ENCODE peak calls at places on chromosome 11, in five cellular contexts. G, T, R, F and J are unnamed samples.

GRCh38 chr11:10379871-10380568 is 75.0 kb upstream of the AMPD3 start:
- DNase-seq in G (no peak), T (no peak), R (peak; percentile 37), F (no peak), J (no peak)

GRCh38 chr11:20873054-20873453 is 203.7 kb downstream of the NELL1 start:
- DNase-seq in G (peak; percentile 41), T (peak; percentile 24), R (no peak), F (no peak), J (peak; percentile 65)

GRCh38 chr11:67357831-67358555 is 4.6 kb upstream of the POLD4 start:
- DNase-seq in G (no peak), T (no peak), R (peak; percentile 76), F (no peak), J (no peak)

GRCh38 chr11:33635161-33635560 is 65.5 kb downstream of the C11orf91 start:
- DNase-seq in G (no peak), T (no peak), R (peak; percentile 62), F (peak; percentile 26), J (no peak)

GRCh38 chr11:83724704-83725114 is 438.5 kb upstream of the CCDC90B start:
- DNase-seq in G (peak; percentile 15), T (peak; percentile 80), R (peak; percentile 88), F (peak; percentile 15), J (peak; percentile 12)

GRCh38 chr11:65776196-65776595 is 4.6 kb downstream of the AP5B1 start:
- DNase-seq in G (no peak), T (no peak), R (no peak), F (peak; percentile 56), J (peak; percentile 97)

GRCh38 chr11:103631841-103632240 is 404.6 kb upstream of the DDI1 start:
- DNase-seq in G (no peak), T (no peak), R (no peak), F (no peak), J (no peak)

GRCh38 chr11:111937461-111937769 is 272 bp downstream of the DIXDC1 start:
- DNase-seq in G (no peak), T (no peak), R (no peak), F (no peak), J (no peak)

GRCh38 chr11:94342250-94342649 is 37.9 kb downstream of the IZUMO1R start:
- DNase-seq in G (no peak), T (no peak), R (no peak), F (no peak), J (peak; percentile 17)

GRCh38 chr11:112364962-112365481 is 104.4 kb upstream of the PLET1 start:
- DNase-seq in G (no peak), T (peak; percentile 20), R (no peak), F (no peak), J (no peak)

GRCh38 chr11:63915961-63916836 is 765 bp downstream of the RCOR2 start:
- DNase-seq in G (no peak), T (no peak), R (peak; percentile 33), F (no peak), J (peak; percentile 79)

GRCh38 chr11:83938148-83938547 is 652.0 kb upstream of the CCDC90B start:
- DNase-seq in G (no peak), T (no peak), R (no peak), F (no peak), J (no peak)

GRCh38 chr11:45210846-45211245 is 64.4 kb downstream of the PRDM11 start:
- DNase-seq in G (no peak), T (no peak), R (peak; percentile 75), F (no peak), J (no peak)

GRCh38 chr11:8268530-8269461 is 5.1 kb upstream of the LMO1 start:
- DNase-seq in G (no peak), T (no peak), R (no peak), F (peak; percentile 12), J (no peak)

GRCh38 chr11:8267280-8267679 is 3.6 kb upstream of the LMO1 start:
- DNase-seq in G (no peak), T (no peak), R (no peak), F (no peak), J (no peak)

GRCh38 chr11:8266246-8267241 is 2.9 kb upstream of the LMO1 start:
- DNase-seq in G (no peak), T (no peak), R (no peak), F (peak; percentile 5), J (no peak)

GRCh38 chr11:8269636-8270035 is 6.0 kb upstream of the LMO1 start:
- DNase-seq in G (no peak), T (no peak), R (no peak), F (no peak), J (no peak)

DNA sequence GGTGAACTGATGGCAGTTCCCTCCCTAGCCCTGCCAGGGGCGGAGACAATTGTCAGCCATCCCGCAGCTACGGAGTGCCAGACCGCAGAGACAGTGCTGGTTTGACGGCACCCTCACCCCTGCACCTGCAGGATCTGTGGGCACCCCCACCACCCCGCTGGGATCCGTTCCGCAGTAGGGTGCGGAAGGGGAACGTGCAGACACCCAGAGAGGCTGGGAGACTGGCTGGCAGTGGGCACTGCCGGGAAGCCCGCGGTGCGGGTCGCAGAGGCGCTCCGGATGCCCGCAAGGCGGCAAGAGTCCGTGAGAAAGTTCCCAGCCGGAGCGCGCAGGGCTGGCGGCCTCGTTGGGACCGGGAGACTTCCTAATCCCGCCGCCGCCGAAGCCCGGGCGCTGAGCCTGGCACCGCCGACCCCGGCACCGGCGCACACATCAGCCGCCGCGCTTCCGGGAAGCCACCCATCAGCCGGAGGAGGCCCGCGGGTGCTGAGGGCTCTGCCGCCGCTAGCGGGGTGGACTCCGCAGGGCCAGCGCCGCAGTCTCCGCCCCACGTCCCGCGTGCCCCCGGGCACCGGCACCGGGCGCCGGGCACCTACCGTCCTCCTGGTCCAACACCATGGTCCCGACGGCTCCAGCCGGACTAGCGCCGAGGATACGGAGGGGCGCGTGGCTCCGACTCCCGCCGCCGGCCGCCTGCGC is 4.3 kb upstream of the LMO1 start:
- DNase-seq in G (no peak), T (no peak), R (peak; percentile 23), F (peak; percentile 13), J (no peak)
- H3K4me3 ChIP-seq in G (peak overlapping the region; percentile 45), T (peak overlapping the region; percentile 25), R (peak overlapping the region; percentile 35), F (peak overlapping the region; percentile 71), J (no peak overlapping the region)

GRCh38 chr11:69476715-69477025 is 4.8 kb upstream of the LINC01488 start:
- DNase-seq in G (no peak), T (no peak), R (no peak), F (no peak), J (no peak)

GRCh38 chr11:69475866-69476714 is 5.4 kb upstream of the LINC01488 start:
- DNase-seq in G (peak; percentile 34), T (no peak), R (no peak), F (no peak), J (no peak)

GRCh38 chr11:69474736-69475135 is 6.7 kb upstream of the LINC01488 start:
- DNase-seq in G (no peak), T (no peak), R (no peak), F (no peak), J (no peak)

GRCh38 chr11:69475141-69475865 is 6.2 kb upstream of the LINC01488 start:
- DNase-seq in G (no peak), T (no peak), R (no peak), F (no peak), J (no peak)

DNA sequence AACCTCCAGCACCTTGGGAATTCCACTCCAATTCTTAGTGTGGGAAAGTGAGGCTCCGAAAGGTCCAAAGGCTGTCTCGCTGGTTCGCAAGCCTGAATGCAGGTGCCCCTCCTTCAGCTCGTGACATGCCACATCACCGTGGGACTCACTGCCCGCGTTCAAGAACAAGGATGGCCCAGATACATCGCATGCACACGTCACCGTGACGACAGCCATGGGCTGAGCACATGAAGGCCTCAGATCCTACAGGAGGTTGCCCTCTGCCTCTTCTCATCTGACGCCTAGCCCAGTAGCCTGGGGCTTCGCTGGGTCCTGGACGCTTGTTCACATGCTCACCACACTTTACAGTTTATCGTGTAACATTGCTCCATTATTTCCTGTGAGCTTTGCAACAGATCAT is 4.4 kb upstream of the LINC01488 start:
- DNase-seq in G (no peak), T (no peak), R (no peak), F (no peak), J (no peak)
- TF ChIP-seq POLR2A in G (no peak), T (no peak), R (no peak), F (no peak), J (no peak)

GRCh38 chr11:134277176-134278001 is 1.2 kb downstream of the GLB1L3 start:
- DNase-seq in G (no peak), T (no peak), R (no peak), F (no peak), J (no peak)

GRCh38 chr11:134276396-134277175 is 407 bp downstream of the GLB1L3 start:
- DNase-seq in G (no peak), T (no peak), R (no peak), F (no peak), J (no peak)

GRCh38 chr11:134275188-134275533 is 1.0 kb upstream of the GLB1L3 start:
- DNase-seq in G (no peak), T (no peak), R (no peak), F (no peak), J (no peak)

GRCh38 chr11:134273317-134273712 is 2.9 kb upstream of the GLB1L3 start:
- DNase-seq in G (no peak), T (no peak), R (no peak), F (no peak), J (no peak)

DNA sequence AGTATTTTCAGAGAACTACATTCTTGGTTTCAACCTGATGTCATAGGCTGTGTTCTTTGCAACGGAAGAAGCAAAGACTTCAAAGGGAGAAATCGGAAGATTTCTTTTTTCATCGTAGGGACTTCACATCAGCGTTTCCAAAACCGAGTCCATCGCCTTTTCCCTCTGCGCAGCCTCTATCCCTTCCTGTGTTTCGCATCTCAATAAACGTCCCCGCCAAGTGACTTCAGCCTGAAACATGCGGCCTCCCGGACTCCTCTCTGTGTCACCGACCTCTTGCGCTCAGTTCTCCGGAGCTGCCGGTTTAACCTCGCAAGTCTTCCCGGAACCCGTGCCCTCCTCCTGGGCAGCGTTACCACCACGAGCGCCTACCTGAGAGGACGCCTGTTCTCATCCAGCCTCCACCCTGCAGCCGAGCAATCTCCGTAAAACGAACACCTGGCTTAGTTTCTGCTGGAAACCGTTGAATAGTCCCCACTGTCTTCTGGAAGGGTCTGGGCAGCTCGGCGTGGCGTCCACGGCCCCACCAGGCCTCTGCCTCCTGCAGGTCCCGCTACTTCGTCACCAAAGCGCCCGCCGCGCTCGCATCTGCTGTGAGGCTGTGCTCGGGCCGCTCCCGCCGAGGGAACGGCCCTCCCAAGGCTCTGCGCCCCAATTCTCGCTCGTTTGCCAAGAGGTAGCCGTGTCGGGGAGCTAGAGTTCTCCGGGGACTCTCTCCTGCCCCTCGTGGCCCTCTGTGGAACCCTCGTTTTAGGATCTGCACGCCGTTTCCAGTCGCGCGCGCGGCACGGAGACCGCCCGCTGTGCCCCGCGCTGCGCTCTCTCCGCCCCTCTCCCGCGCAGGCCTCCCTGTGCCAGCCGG is at the start of gene GLB1L3:
- DNase-seq in G (no peak), T (peak; percentile 32), R (peak; percentile 39), F (no peak), J (no peak)
- TF ChIP-seq CTCF in G (peak; percentile 56), T (no peak), R (no peak), F (no peak), J (no peak)

DNA sequence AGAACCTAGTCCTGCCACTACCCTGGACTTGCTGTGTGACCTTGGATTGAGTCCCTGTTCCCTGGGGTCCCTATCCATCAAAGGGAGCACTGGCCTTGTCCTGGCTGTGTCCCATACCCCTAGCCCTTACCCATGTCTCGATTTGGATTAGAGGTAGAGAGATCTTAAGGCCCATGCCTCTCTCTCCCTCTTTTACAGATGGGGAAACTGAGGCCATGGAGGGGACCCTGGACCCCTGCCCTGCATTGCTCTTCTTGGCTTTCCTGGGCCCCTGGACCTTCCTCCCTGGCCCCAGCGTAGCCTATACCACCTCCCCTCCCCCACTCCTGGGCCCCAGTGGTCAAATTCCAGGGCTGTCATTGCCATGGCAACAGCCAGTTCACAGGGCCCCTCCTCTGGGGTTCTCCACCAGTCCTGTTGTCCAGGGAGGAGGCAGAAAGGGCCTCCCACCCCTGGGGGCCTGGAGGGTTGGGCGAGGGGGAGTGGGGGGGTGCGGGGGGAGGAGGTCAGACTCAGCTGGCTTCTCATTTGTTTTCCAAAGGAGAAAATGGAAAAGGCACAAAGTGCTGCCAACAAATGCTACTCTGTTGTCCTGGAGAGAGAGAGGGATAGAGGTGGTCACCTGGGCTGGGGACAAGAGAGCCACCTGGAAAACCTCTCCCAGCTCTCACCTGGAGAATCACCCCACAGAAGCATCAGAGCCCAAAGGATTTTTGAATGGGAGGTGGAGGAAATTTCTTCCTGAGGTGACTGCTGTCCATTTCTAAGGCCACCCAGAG is 23.3 kb downstream of the ARHGEF17 start:
- DNase-seq in G (no peak), T (no peak), R (peak; percentile 66), F (no peak), J (no peak)
- H3K4me3 ChIP-seq in G (no peak overlapping the region), T (no peak overlapping the region), R (no peak overlapping the region), F (no peak overlapping the region), J (no peak overlapping the region)